ENCODE peak calls at places on chromosomes 4 and X, in four cellular contexts. One of them, this sample, is unnamed. For H3K4me1, the result is how much of the 10 kb centered on the place peaks cover.

GRCh38 chr4:152398060-152398459 is 137.8 kb downstream of the FBXW7 start:
- DNase-seq in GM23248: peak
- DNase-seq in stomach: no peak
- DNase-seq in prostate gland: no peak
- DNase-seq in this sample: no peak

GRCh38 chrX:39667191-39667590 is 430.6 kb downstream of the BCOR start:
- DNase-seq in stomach: no peak
- DNase-seq in GM23248: no peak
- DNase-seq in prostate gland: no peak
- DNase-seq in this sample: no peak

GRCh38 chrX:150767475-150768131 is 74.4 kb downstream of the MTMR1 start:
- DNase-seq in prostate gland: no peak
- DNase-seq in stomach: no peak
- DNase-seq in GM23248: peak
- DNase-seq in this sample: peak

GRCh38 chr4:26379837-26380236 is 59.0 kb downstream of the RBPJ start:
- DNase-seq in prostate gland: no peak
- DNase-seq in GM23248: no peak
- DNase-seq in stomach: no peak
- DNase-seq in this sample: no peak

GRCh38 chr4:109962401-109962800 is 49.7 kb downstream of the EGF start:
- DNase-seq in prostate gland: no peak
- DNase-seq in GM23248: no peak
- DNase-seq in stomach: no peak
- DNase-seq in this sample: no peak

GRCh38 chr4:68342139-68342538 is 7.8 kb downstream of the YTHDC1 start:
- DNase-seq in prostate gland: no peak
- DNase-seq in GM23248: peak
- DNase-seq in stomach: no peak
- DNase-seq in this sample: no peak

GRCh38 chr4:111066887-111067286 is 444.0 kb upstream of the PITX2 start:
- DNase-seq in GM23248: peak
- DNase-seq in stomach: no peak
- DNase-seq in prostate gland: no peak
- DNase-seq in this sample: no peak

GRCh38 chr4:119872344-119873031 is 194.2 kb downstream of the MAD2L1 start:
- DNase-seq in GM23248: no peak
- DNase-seq in stomach: no peak
- DNase-seq in prostate gland: no peak
- DNase-seq in this sample: no peak

GRCh38 chrX:40845331-40845911 is 110.1 kb upstream of the MED14 start:
- DNase-seq in stomach: no peak
- DNase-seq in GM23248: peak
- DNase-seq in prostate gland: no peak
- DNase-seq in this sample: peak

GRCh38 chrX:45320191-45320590 is 119.5 kb upstream of the DIPK2B start:
- DNase-seq in GM23248: no peak
- DNase-seq in stomach: no peak
- DNase-seq in prostate gland: no peak
- DNase-seq in this sample: no peak

GRCh38 chr4:109559625-109559982 is 442 bp upstream of the MCUB start:
- DNase-seq in stomach: no peak
- DNase-seq in GM23248: peak
- DNase-seq in prostate gland: no peak
- DNase-seq in this sample: peak

GRCh38 chr4:39626913-39627312 is 11.8 kb downstream of the SMIM14 start:
- DNase-seq in stomach: no peak
- DNase-seq in prostate gland: no peak
- DNase-seq in GM23248: no peak
- DNase-seq in this sample: no peak

GRCh38 chr4:39636786-39637185 is 1.9 kb downstream of the SMIM14 start:
- DNase-seq in stomach: no peak
- DNase-seq in GM23248: peak
- DNase-seq in prostate gland: no peak
- DNase-seq in this sample: peak

GRCh38 chr4:39627413-39627812 is 11.3 kb downstream of the SMIM14 start:
- DNase-seq in stomach: no peak
- DNase-seq in prostate gland: no peak
- DNase-seq in GM23248: no peak
- DNase-seq in this sample: no peak

GRCh38 chr4:39635023-39635422 is 3.6 kb downstream of the SMIM14 start:
- DNase-seq in prostate gland: peak
- DNase-seq in GM23248: peak
- DNase-seq in stomach: peak
- DNase-seq in this sample: no peak

DNA sequence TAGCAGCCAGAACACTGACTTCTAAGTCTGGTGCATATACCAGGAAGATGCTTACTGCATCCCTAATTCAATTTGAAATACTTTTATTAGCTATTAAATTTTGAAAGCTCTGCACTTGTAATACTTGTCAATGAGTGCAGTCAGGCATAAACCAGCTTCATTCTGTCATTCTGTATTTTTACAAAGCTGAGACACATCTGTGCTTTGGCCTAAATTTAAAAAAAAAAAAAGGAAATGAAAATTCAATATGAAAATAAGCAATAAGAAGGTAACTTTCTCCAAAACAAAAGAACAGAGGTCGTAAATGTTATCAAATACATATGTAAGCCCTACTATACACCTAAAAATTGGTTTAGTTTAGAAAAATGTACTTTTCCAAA is 7.0 kb downstream of the SMIM14 start:
- DNase-seq in stomach: no peak
- DNase-seq in prostate gland: no peak
- DNase-seq in GM23248: no peak
- DNase-seq in this sample: no peak
- H3K27ac ChIP-seq in stomach: no peak
- H3K27ac ChIP-seq in prostate gland: no peak
- H3K27ac ChIP-seq in GM23248: no peak
- H3K27ac ChIP-seq in this sample: no peak

GRCh38 chrX:109842611-109843010 is 109.6 kb upstream of the ACSL4 start:
- DNase-seq in stomach: no peak
- DNase-seq in prostate gland: no peak
- DNase-seq in GM23248: no peak
- DNase-seq in this sample: no peak
- H3K4me3 ChIP-seq in stomach: no peak
- H3K4me3 ChIP-seq in prostate gland: no peak
- H3K4me3 ChIP-seq in GM23248: no peak
- H3K4me3 ChIP-seq in this sample: no peak

DNA sequence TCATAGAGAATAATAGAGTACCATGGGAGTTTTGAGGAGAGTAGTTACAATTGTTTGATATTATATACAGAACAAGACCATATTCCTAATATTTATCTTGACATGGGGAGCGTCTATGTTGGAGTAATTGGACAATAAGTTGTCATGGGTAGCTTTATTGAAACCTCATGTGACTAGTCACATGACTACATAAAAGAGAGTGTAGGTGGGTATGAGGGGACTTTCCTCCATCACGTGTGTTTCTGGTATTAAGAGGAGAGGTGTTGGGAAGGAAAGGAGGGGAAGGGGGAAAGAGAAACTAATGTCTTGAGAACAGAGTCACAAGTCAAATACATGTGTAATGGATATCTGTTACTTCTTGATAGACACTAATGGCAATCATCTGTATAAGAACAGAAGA is 33.1 kb downstream of the PDLIM5 start:
- DNase-seq in GM23248: no peak
- DNase-seq in prostate gland: no peak
- DNase-seq in stomach: no peak
- DNase-seq in this sample: no peak
- H3K4me1 ChIP-seq in GM23248: under half
- H3K4me1 ChIP-seq in prostate gland: under half
- H3K4me1 ChIP-seq in stomach: under half
- H3K4me1 ChIP-seq in this sample: under half

GRCh38 chrX:29627833-29628232 is 587.5 kb upstream of the MAGEB2 start:
- DNase-seq in prostate gland: no peak
- DNase-seq in stomach: no peak
- DNase-seq in GM23248: no peak
- DNase-seq in this sample: no peak
- H3K27ac ChIP-seq in prostate gland: no peak
- H3K27ac ChIP-seq in stomach: no peak
- H3K27ac ChIP-seq in GM23248: no peak
- H3K27ac ChIP-seq in this sample: no peak

This sample was measured in SJSA1.